ENCODE peak calls at places on chromosome 20, in ten cellular contexts. One of them, this sample, is unnamed.

GRCh38 chr20:8267009-8267408 is 134.9 kb downstream of the PLCB1 start:
- DNase-seq in colonic mucosa: no peak
- DNase-seq in psoas muscle: no peak
- DNase-seq in mucosa of descending colon: no peak
- DNase-seq in lower lobe of right lung: no peak
- DNase-seq in stomach: no peak
- DNase-seq in epithelial cell of esophagus: no peak
- DNase-seq in brain microvascular endothelial cell: no peak
- DNase-seq in astrocyte of the cerebellum: no peak
- DNase-seq in ovary: no peak
- DNase-seq in this sample: no peak

GRCh38 chr20:54173653-54174451 is at the start of gene CYP24A1:
- DNase-seq in astrocyte of the cerebellum: no peak
- DNase-seq in psoas muscle: no peak
- DNase-seq in ovary: no peak
- DNase-seq in brain microvascular endothelial cell: no peak
- DNase-seq in lower lobe of right lung: peak
- DNase-seq in epithelial cell of esophagus: peak
- DNase-seq in mucosa of descending colon: no peak
- DNase-seq in colonic mucosa: no peak
- DNase-seq in stomach: peak
- DNase-seq in this sample: no peak

GRCh38 chr20:41249371-41249770 is 68.2 kb downstream of the ZHX3 start:
- DNase-seq in lower lobe of right lung: no peak
- DNase-seq in astrocyte of the cerebellum: peak
- DNase-seq in brain microvascular endothelial cell: peak
- DNase-seq in colonic mucosa: peak
- DNase-seq in ovary: peak
- DNase-seq in stomach: no peak
- DNase-seq in mucosa of descending colon: peak
- DNase-seq in psoas muscle: peak
- DNase-seq in epithelial cell of esophagus: peak
- DNase-seq in this sample: peak

GRCh38 chr20:32354592-32355416 is 3.3 kb upstream of the ASXL1 start:
- DNase-seq in ovary: no peak
- DNase-seq in psoas muscle: no peak
- DNase-seq in astrocyte of the cerebellum: no peak
- DNase-seq in stomach: no peak
- DNase-seq in epithelial cell of esophagus: peak
- DNase-seq in lower lobe of right lung: no peak
- DNase-seq in mucosa of descending colon: no peak
- DNase-seq in brain microvascular endothelial cell: peak
- DNase-seq in colonic mucosa: no peak
- DNase-seq in this sample: no peak

GRCh38 chr20:61673152-61673551 is 392.5 kb downstream of the TAF4 start:
- DNase-seq in epithelial cell of esophagus: no peak
- DNase-seq in astrocyte of the cerebellum: no peak
- DNase-seq in colonic mucosa: no peak
- DNase-seq in brain microvascular endothelial cell: no peak
- DNase-seq in lower lobe of right lung: peak
- DNase-seq in stomach: no peak
- DNase-seq in psoas muscle: no peak
- DNase-seq in mucosa of descending colon: no peak
- DNase-seq in ovary: no peak
- DNase-seq in this sample: no peak

GRCh38 chr20:59144179-59144830 is 19.3 kb upstream of the ZNF831 start:
- DNase-seq in stomach: no peak
- DNase-seq in astrocyte of the cerebellum: no peak
- DNase-seq in mucosa of descending colon: no peak
- DNase-seq in epithelial cell of esophagus: no peak
- DNase-seq in colonic mucosa: no peak
- DNase-seq in lower lobe of right lung: no peak
- DNase-seq in psoas muscle: no peak
- DNase-seq in brain microvascular endothelial cell: no peak
- DNase-seq in ovary: no peak
- DNase-seq in this sample: no peak

GRCh38 chr20:2108987-2109386 is 7.4 kb downstream of the STK35 start:
- DNase-seq in psoas muscle: no peak
- DNase-seq in colonic mucosa: no peak
- DNase-seq in brain microvascular endothelial cell: peak
- DNase-seq in mucosa of descending colon: no peak
- DNase-seq in stomach: no peak
- DNase-seq in astrocyte of the cerebellum: no peak
- DNase-seq in ovary: no peak
- DNase-seq in lower lobe of right lung: no peak
- DNase-seq in epithelial cell of esophagus: peak
- DNase-seq in this sample: no peak

GRCh38 chr20:62030834-62031434 is 34.7 kb downstream of the TAF4 start:
- DNase-seq in colonic mucosa: no peak
- DNase-seq in brain microvascular endothelial cell: no peak
- DNase-seq in mucosa of descending colon: no peak
- DNase-seq in lower lobe of right lung: no peak
- DNase-seq in ovary: no peak
- DNase-seq in psoas muscle: no peak
- DNase-seq in epithelial cell of esophagus: peak
- DNase-seq in astrocyte of the cerebellum: no peak
- DNase-seq in stomach: no peak
- DNase-seq in this sample: no peak

GRCh38 chr20:330233-331149 is 5.1 kb downstream of the SOX12 start:
- DNase-seq in mucosa of descending colon: peak
- DNase-seq in stomach: peak
- DNase-seq in brain microvascular endothelial cell: peak
- DNase-seq in ovary: peak
- DNase-seq in lower lobe of right lung: no peak
- DNase-seq in epithelial cell of esophagus: peak
- DNase-seq in astrocyte of the cerebellum: no peak
- DNase-seq in psoas muscle: peak
- DNase-seq in colonic mucosa: no peak
- DNase-seq in this sample: peak

GRCh38 chr20:1871807-1872455 is 23.3 kb upstream of the SIRPA start:
- DNase-seq in epithelial cell of esophagus: peak
- DNase-seq in stomach: no peak
- DNase-seq in mucosa of descending colon: no peak
- DNase-seq in astrocyte of the cerebellum: no peak
- DNase-seq in psoas muscle: no peak
- DNase-seq in brain microvascular endothelial cell: no peak
- DNase-seq in ovary: no peak
- DNase-seq in colonic mucosa: no peak
- DNase-seq in lower lobe of right lung: no peak
- DNase-seq in this sample: no peak

GRCh38 chr20:33767100-33767499 is 35.3 kb downstream of the ZNF341 start:
- DNase-seq in brain microvascular endothelial cell: no peak
- DNase-seq in ovary: no peak
- DNase-seq in psoas muscle: no peak
- DNase-seq in mucosa of descending colon: no peak
- DNase-seq in epithelial cell of esophagus: no peak
- DNase-seq in lower lobe of right lung: no peak
- DNase-seq in stomach: no peak
- DNase-seq in astrocyte of the cerebellum: no peak
- DNase-seq in colonic mucosa: no peak
- DNase-seq in this sample: no peak

GRCh38 chr20:4916991-4917881 is 84.1 kb downstream of the SLC23A2 start:
- DNase-seq in stomach: peak
- DNase-seq in lower lobe of right lung: peak
- DNase-seq in ovary: no peak
- DNase-seq in mucosa of descending colon: no peak
- DNase-seq in brain microvascular endothelial cell: peak
- DNase-seq in astrocyte of the cerebellum: peak
- DNase-seq in epithelial cell of esophagus: no peak
- DNase-seq in psoas muscle: no peak
- DNase-seq in colonic mucosa: no peak
- DNase-seq in this sample: no peak
- H3K4me3 ChIP-seq in stomach: no peak
- H3K4me3 ChIP-seq in lower lobe of right lung: no peak
- H3K4me3 ChIP-seq in ovary: no peak
- H3K4me3 ChIP-seq in mucosa of descending colon: no peak
- H3K4me3 ChIP-seq in brain microvascular endothelial cell: no peak
- H3K4me3 ChIP-seq in astrocyte of the cerebellum: no peak
- H3K4me3 ChIP-seq in epithelial cell of esophagus: no peak
- H3K4me3 ChIP-seq in psoas muscle: no peak
- H3K4me3 ChIP-seq in colonic mucosa: no peak
- H3K4me3 ChIP-seq in this sample: no peak

GRCh38 chr20:48177058-48177457 is 391.8 kb upstream of the SULF2 start:
- DNase-seq in epithelial cell of esophagus: no peak
- DNase-seq in astrocyte of the cerebellum: no peak
- DNase-seq in mucosa of descending colon: no peak
- DNase-seq in brain microvascular endothelial cell: no peak
- DNase-seq in psoas muscle: no peak
- DNase-seq in stomach: no peak
- DNase-seq in ovary: no peak
- DNase-seq in colonic mucosa: no peak
- DNase-seq in lower lobe of right lung: no peak
- DNase-seq in this sample: no peak
- H3K4me3 ChIP-seq in epithelial cell of esophagus: no peak
- H3K4me3 ChIP-seq in astrocyte of the cerebellum: no peak
- H3K4me3 ChIP-seq in mucosa of descending colon: no peak
- H3K4me3 ChIP-seq in brain microvascular endothelial cell: no peak
- H3K4me3 ChIP-seq in psoas muscle: no peak
- H3K4me3 ChIP-seq in stomach: no peak
- H3K4me3 ChIP-seq in ovary: no peak
- H3K4me3 ChIP-seq in colonic mucosa: no peak
- H3K4me3 ChIP-seq in lower lobe of right lung: no peak
- H3K4me3 ChIP-seq in this sample: no peak

GRCh38 chr20:23551786-23552185 is 16.5 kb downstream of the CST9L start:
- DNase-seq in brain microvascular endothelial cell: no peak
- DNase-seq in stomach: no peak
- DNase-seq in epithelial cell of esophagus: no peak
- DNase-seq in lower lobe of right lung: no peak
- DNase-seq in psoas muscle: no peak
- DNase-seq in colonic mucosa: no peak
- DNase-seq in astrocyte of the cerebellum: no peak
- DNase-seq in mucosa of descending colon: no peak
- DNase-seq in ovary: no peak
- DNase-seq in this sample: no peak
- H3K4me3 ChIP-seq in brain microvascular endothelial cell: no peak
- H3K4me3 ChIP-seq in stomach: no peak
- H3K4me3 ChIP-seq in epithelial cell of esophagus: no peak
- H3K4me3 ChIP-seq in lower lobe of right lung: no peak
- H3K4me3 ChIP-seq in psoas muscle: no peak
- H3K4me3 ChIP-seq in colonic mucosa: no peak
- H3K4me3 ChIP-seq in astrocyte of the cerebellum: no peak
- H3K4me3 ChIP-seq in mucosa of descending colon: no peak
- H3K4me3 ChIP-seq in ovary: no peak
- H3K4me3 ChIP-seq in this sample: no peak

DNA sequence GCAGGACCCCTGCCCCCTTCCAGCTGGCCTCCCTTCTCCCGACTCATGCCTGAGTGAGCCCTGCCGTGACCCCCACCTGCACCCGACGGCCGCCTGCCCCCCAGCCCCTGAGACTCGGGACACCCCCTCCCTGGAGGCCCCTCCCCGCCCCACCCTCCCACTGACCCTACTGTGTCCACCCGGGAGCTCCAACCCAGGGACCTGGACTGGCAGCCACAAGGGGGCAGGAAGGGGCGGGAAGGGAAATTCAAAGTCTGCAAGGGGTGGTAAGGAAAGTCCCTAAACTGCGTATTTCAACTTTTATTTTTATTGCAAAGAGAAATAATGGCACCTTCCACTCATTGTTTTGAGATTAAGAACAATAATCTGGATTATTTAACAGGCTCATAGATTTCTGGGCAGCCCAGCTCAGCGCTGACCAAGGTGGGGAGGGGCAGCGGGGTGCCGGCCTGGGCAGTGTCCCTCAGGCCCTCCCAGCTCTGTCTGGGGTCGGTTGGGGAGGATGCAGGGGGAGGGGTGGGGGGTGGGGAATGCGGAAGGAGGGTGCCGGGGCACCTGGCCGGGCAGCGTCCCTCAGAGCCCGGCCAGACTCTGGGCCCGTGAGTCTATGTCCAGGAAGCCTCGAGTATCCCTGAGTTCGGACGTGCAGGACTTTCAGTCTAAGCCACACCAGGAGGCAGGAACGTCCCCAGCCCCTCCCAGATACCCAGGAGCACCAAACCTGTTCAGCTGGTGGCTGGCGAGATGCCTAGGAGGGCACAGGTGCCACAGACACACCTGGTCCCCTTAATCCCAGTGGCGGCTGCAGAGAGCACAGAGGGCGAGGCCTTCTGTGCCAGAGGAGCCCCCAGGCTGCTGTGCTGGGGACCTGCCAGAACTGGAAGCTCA is 1.3 kb upstream of the PTK6 start:
- DNase-seq in lower lobe of right lung: peak
- DNase-seq in mucosa of descending colon: peak
- DNase-seq in stomach: peak
- DNase-seq in epithelial cell of esophagus: peak
- DNase-seq in brain microvascular endothelial cell: no peak
- DNase-seq in ovary: no peak
- DNase-seq in psoas muscle: no peak
- DNase-seq in astrocyte of the cerebellum: no peak
- DNase-seq in colonic mucosa: peak
- DNase-seq in this sample: no peak
- H3K4me3 ChIP-seq in lower lobe of right lung: peak
- H3K4me3 ChIP-seq in mucosa of descending colon: no peak
- H3K4me3 ChIP-seq in stomach: peak
- H3K4me3 ChIP-seq in epithelial cell of esophagus: no peak
- H3K4me3 ChIP-seq in brain microvascular endothelial cell: peak
- H3K4me3 ChIP-seq in ovary: no peak
- H3K4me3 ChIP-seq in psoas muscle: peak
- H3K4me3 ChIP-seq in astrocyte of the cerebellum: peak
- H3K4me3 ChIP-seq in colonic mucosa: peak
- H3K4me3 ChIP-seq in this sample: no peak